ENCODE peak calls at places on chromosomes 11 and 22, in eight cellular contexts. H is tibial artery, A is RWPE1, Z is WERI-Rb-1, B is astrocyte of the cerebellum, S is SK-N-SH, Q is left ventricle myocardium inferior, Y is GM10248. O is an unnamed sample.

GRCh38 chr11:101336858-101337257 is 207.2 kb upstream of the PGR start:
- DNase-seq in Z (no peak), H (no peak), S (no peak), Q (no peak), A (no peak), Y (no peak), B (no peak), O (no peak)

GRCh38 chr11:27116684-27117083 is 76.1 kb downstream of the BBOX1 start:
- DNase-seq in Y (no peak), A (no peak), Z (no peak), H (no peak), S (no peak), Q (no peak), B (peak), O (no peak)

GRCh38 chr11:68677432-68677831 is 6.9 kb upstream of the GAL start:
- DNase-seq in A (peak), Q (peak), B (peak), H (no peak), S (peak), Y (no peak), Z (peak), O (no peak)

GRCh38 chr11:2746401-2747230 is 46.8 kb upstream of the KCNQ1OT1 start:
- DNase-seq in A (no peak), Y (no peak), B (no peak), H (peak), S (peak), Q (peak), Z (peak), O (no peak)

GRCh38 chr11:46149342-46149741 is 28.1 kb upstream of the PHF21A start:
- DNase-seq in Z (no peak), Y (no peak), A (no peak), B (no peak), H (no peak), Q (no peak), S (no peak), O (peak)

GRCh38 chr11:39617971-39618370 is 1841.5 kb downstream of the LRRC4C start:
- DNase-seq in A (no peak), S (no peak), H (no peak), Z (no peak), Y (no peak), B (no peak), Q (no peak), O (no peak)

GRCh38 chr22:24179478-24180210 is 1.6 kb upstream of the SUSD2 start:
- DNase-seq in Y (no peak), B (no peak), A (no peak), Z (no peak), H (no peak), Q (no peak), S (no peak), O (no peak)

GRCh38 chr11:120403966-120404365 is 67.8 kb downstream of the ARHGEF12 start:
- DNase-seq in Z (no peak), Q (no peak), Y (no peak), B (no peak), H (no peak), S (no peak), A (no peak), O (no peak)

GRCh38 chr22:17665884-17666283 is 27.3 kb downstream of the BCL2L13 start:
- DNase-seq in B (no peak), S (no peak), H (no peak), Q (no peak), Z (no peak), Y (no peak), A (no peak), O (no peak)

GRCh38 chr11:9972917-9973504 is 309.1 kb downstream of the SWAP70 start:
- DNase-seq in B (peak), A (peak), S (peak), Q (no peak), H (no peak), Z (no peak), Y (peak), O (peak)

GRCh38 chr22:23698094-23698493 is 7.3 kb downstream of the RGL4 start:
- DNase-seq in S (no peak), Z (no peak), H (no peak), Y (no peak), B (no peak), A (no peak), Q (no peak), O (no peak)

GRCh38 chr11:34633990-34634725 is 13.3 kb downstream of the EHF start:
- DNase-seq in S (no peak), A (no peak), Z (no peak), Q (no peak), B (no peak), H (no peak), Y (peak), O (no peak)

GRCh38 chr11:74989269-74989655 is 529 bp downstream of the NEU3 start:
- DNase-seq in Z (no peak), Q (no peak), A (no peak), B (no peak), S (peak), H (no peak), Y (peak), O (peak)

GRCh38 chr11:119095066-119095880 is 6.4 kb downstream of the DPAGT1 start:
- DNase-seq in Z (peak), H (peak), Y (peak), B (peak), Q (peak), A (peak), S (peak), O (peak)
- TF ChIP-seq CTCF in Z (no peak), H (no peak), Y (no peak), B (no peak), Q (peak), A (peak), S (peak), O (no peak)

DNA sequence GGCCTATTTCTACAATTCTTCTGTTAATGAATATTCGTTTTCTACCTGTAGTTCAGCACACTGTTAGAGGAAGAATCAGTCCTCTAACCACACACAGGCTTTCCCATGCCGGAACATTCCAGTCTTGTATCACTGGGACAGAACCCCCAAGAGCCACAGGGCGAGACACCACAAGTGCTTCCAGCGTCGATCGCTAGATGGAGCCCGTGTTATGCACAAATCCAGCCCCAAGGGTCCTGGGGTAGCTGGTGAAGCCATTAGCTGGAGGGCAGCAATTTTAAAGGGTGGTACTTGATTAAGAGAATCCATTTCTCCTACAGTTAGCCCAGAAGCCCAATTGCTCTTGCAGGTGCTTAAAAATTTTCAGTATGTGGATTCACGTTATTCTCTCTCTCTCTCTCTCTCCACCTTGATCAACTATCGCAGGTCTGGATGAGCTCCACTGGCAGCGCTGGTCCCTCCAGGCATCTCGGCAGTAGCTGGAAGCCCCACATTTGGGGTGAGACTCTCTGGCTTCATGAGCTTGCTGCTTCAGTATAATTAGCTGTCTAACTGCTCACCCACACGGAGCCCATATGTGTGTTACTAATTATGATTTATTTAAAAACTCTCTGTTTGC is 148.2 kb upstream of the SNX19 start:
- DNase-seq in Z (peak), Q (peak), A (peak), H (no peak), S (peak), Y (peak), B (peak), O (peak)
- TF ChIP-seq CTCF in Z (peak), Q (peak), A (peak), H (peak), S (peak), Y (peak), B (peak), O (peak)

GRCh38 chr22:41674941-41675340 is 13.7 kb downstream of the SNU13 start:
- DNase-seq in B (no peak), H (no peak), A (no peak), Q (no peak), S (no peak), Y (no peak), Z (no peak), O (no peak)

GRCh38 chr22:41676134-41676533 is 12.5 kb downstream of the SNU13 start:
- DNase-seq in B (no peak), S (no peak), H (no peak), Q (no peak), Y (no peak), A (no peak), Z (no peak), O (no peak)

GRCh38 chr22:41668971-41669911 is 19.4 kb downstream of the SNU13 start:
- DNase-seq in H (peak), A (no peak), S (no peak), Q (no peak), Y (no peak), Z (no peak), B (no peak), O (no peak)

DNA sequence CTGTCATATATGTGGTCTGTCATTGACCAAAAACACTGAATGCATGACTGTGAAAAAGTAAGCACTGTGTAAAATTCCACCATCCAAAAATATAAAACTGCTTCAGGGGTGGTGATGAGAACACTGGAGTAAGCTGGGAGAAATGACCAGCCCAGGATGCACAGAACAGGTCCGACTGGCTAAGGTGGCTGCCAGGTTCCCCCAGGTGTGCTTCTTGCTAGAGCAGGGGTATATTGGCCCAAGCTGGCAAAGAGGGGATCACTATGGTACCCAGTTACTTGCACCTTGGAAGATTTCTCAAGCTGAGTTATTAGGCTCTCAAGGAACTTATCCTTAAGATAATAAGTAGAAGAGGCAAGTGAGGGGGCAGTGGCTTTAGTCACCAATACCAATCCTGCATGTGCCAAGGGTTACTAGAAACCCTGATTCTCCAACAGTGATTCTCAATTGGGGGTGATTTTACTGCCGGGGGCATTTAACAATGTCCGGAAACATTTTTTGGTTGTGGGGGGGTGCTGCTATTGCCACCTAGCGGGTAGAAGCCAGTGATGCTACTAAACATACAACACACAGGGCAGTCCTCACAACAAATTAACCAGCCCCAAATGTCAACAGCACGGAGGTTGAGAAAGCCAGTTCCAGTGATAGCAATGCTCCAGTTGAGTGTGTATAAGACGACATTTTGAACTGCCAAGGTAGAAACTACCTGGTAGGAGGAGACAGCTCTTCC is 15.7 kb downstream of the SNU13 start:
- DNase-seq in B (no peak), Z (no peak), Y (no peak), H (no peak), Q (no peak), S (no peak), A (no peak), O (no peak)
- TF ChIP-seq CTCF in B (peak), Z (no peak), Y (peak), H (no peak), Q (peak), S (no peak), A (no peak), O (peak)

DNA sequence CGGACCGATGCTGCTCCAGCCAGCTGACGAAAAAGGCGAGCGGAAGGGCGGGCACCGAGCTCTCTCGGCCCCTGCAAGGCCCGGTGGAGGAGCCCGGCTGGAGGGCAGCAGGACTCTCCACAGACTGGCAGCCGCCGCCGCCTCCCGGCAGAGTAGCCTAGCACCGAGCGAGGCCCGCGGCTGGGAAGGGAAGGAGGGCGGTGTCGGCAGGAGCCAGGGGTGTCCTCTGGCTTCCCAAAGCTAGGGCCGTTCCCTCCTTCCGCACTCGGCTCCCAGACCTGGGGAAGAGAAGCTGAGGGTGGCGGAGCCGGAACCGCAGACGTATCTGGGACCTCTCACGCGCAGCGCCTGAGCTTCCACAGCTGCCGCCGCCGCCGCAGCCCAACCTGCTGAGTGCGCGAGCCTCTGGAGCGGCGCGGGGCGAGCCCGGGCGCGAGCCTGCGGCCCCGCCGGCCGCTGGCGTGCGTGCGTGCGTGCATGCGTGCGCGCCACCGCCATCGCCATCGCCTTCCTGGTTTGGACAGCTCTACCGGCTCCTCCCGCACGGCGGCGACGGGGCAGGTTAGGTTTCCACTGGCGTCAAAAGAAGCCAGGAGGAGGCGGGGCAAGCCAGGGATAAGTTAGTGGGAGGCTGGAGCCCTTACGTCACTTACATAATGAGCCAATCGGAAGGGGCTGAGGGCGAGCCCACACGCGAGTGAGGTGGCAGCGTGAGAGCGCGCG is at the start of gene RAB6A:
- DNase-seq in Y (peak), S (peak), H (peak), B (peak), A (peak), Z (peak), Q (peak), O (peak)
- TF ChIP-seq CTCF in Y (peak), S (peak), H (peak), B (peak), A (peak), Z (peak), Q (peak), O (peak)

DNA sequence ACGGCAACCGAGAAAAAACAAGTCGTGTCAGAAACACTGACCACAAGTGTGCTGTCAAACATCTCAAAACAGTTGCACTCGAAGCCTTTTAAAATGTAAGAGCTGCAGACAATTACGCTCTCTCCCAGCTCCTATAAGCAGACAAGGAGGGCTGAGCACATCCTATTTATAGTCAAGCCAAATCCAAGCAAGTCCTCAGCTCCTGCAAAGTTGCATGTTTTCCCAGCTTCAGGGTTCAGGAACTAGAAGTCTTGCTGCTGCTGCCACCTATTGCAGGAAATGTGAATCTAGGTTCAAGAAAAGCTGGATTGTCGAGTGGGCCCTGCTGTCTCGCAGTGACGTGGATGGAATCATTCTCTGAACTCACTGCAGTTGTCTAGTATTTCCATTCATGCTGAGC is 15.5 kb downstream of the EFCAB6 start:
- DNase-seq in B (no peak), A (no peak), H (no peak), Q (no peak), Z (peak), Y (no peak), S (peak), O (peak)
- TF ChIP-seq CTCF in B (peak), A (peak), H (no peak), Q (peak), Z (peak), Y (no peak), S (peak), O (peak)

DNA sequence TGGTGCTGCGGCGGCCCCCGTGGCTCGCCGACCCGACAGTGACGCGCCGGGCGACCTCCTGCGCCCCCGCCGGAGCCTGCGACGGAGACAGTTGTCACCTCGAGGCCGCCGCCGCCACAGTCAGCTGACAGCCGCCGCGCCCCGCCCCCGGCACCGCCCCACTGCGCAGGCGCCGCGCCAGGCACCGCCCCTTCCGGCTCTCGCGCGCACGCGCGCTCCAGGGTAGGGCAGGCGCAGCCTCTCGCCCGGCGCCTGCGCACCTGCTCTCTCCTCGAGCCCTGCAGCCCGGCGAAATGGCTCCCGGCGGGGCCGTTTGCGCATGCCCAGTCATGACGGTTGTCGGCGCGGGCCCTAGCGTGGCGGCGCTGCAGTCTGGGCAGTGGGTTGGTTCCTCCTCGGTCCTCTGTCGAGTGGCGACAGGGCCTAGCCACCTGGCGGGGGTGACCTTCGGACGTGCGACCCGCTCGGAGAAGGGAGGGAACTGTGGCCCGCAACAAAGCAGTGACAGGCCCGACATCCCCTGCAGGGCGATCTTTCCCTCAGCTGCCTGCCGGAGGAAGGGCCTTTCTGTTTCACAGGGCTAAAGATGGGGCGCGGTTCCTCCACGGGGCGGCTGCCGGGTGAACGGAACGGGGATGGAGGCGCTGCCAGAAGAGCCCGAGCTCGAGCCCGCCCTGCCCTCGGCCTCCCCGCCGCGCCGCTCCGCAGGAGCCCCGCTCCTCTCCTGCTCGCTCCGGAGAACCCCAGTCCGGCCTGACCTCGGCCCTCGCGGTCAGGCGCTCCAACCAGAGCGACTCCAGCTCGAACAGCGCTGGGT is at the start of gene TOLLIP:
- DNase-seq in Z (peak), Y (peak), Q (peak), B (peak), S (peak), H (peak), A (peak), O (peak)
- TF ChIP-seq CTCF in Z (peak), Y (peak), Q (peak), B (peak), S (peak), H (peak), A (no peak), O (peak)